ENCODE peak calls at places on chromosomes 1 and 21, in ten cellular contexts. S is fibroblast of pulmonary artery, Y is activated T-cell treated with anti-CD3 and anti-CD28 coated beads for 1 hour, A is progenitor cell of endocrine pancreas, P is retinal pigment epithelial cell, G is amygdala, E is fibroblast of lung, M is SK-N-SH, Z is left lobe of liver, T is HS-27A. J is an unnamed sample.

GRCh38 chr21:37863842-37864241 is 52.4 kb downstream of the KCNJ6 start:
- DNase-seq in Z (no peak), Y (no peak), P (peak), T (no peak), M (no peak), E (peak), A (no peak), G (no peak), S (peak), J (no peak)

GRCh38 chr1:83990734-83991133 is 8.2 kb downstream of the TTLL7 start:
- DNase-seq in M (no peak), Y (no peak), P (no peak), A (no peak), Z (no peak), E (no peak), G (no peak), S (no peak), T (no peak), J (no peak)

GRCh38 chr21:42321231-42321630 is 6.0 kb upstream of the TFF3 start:
- DNase-seq in T (no peak), P (no peak), Y (no peak), M (no peak), Z (no peak), A (no peak), S (no peak), G (no peak), E (no peak), J (no peak)

GRCh38 chr1:207922554-207922953 is 11.6 kb upstream of the CD34 start:
- DNase-seq in G (no peak), T (no peak), P (no peak), Y (no peak), S (peak), Z (peak), A (no peak), E (no peak), M (no peak), J (no peak)

GRCh38 chr1:50942334-50942733 is 17.7 kb downstream of the FAF1 start:
- DNase-seq in G (no peak), P (no peak), A (no peak), Y (no peak), E (no peak), S (no peak), T (no peak), Z (no peak), M (no peak), J (no peak)

GRCh38 chr1:11417162-11417561 is 61.8 kb upstream of the DISP3 start:
- DNase-seq in G (no peak), M (no peak), A (no peak), Y (no peak), P (no peak), Z (no peak), E (no peak), S (no peak), T (no peak), J (no peak)

GRCh38 chr1:66705100-66705499 is 47.2 kb upstream of the DYNLT5 start:
- DNase-seq in E (no peak), G (no peak), P (no peak), T (no peak), Y (no peak), A (no peak), M (no peak), S (no peak), Z (no peak), J (no peak)

GRCh38 chr1:114154146-114154962 is 685 bp upstream of the SYT6 start:
- DNase-seq in S (peak), G (no peak), M (peak), T (no peak), E (peak), P (no peak), A (no peak), Z (no peak), Y (no peak), J (no peak)

GRCh38 chr1:172467446-172467845 is 23.6 kb upstream of the PIGC start:
- DNase-seq in E (no peak), G (no peak), Z (no peak), A (no peak), P (no peak), Y (no peak), T (no peak), M (no peak), S (no peak), J (no peak)

GRCh38 chr1:192342842-192343241 is 26.1 kb downstream of the RGS21 start:
- DNase-seq in Y (no peak), E (no peak), M (no peak), S (no peak), P (no peak), Z (no peak), G (no peak), T (no peak), A (no peak), J (no peak)

GRCh38 chr1:8540971-8541370 is 223.1 kb downstream of the SLC45A1 start:
- DNase-seq in P (no peak), A (no peak), G (no peak), T (no peak), M (no peak), S (peak), Y (no peak), Z (no peak), E (peak), J (no peak)

GRCh38 chr1:33997127-33998047 is 133.5 kb downstream of the HMGB4 start:
- DNase-seq in Z (no peak), E (peak), Y (no peak), S (no peak), T (no peak), P (no peak), M (no peak), G (no peak), A (no peak), J (no peak)

GRCh38 chr1:216805233-216805632 is 82.0 kb upstream of the ESRRG start:
- DNase-seq in Z (no peak), A (no peak), T (no peak), G (no peak), Y (no peak), E (no peak), S (no peak), P (no peak), M (no peak), J (no peak)

GRCh38 chr1:163072658-163073057 is 3.5 kb downstream of the RGS4 start:
- DNase-seq in G (no peak), S (peak), M (no peak), P (no peak), Y (no peak), E (peak), A (no peak), Z (no peak), T (no peak), J (no peak)

GRCh38 chr1:30373471-30374399 is 349.6 kb downstream of the MATN1 start:
- DNase-seq in T (no peak), G (no peak), A (no peak), P (no peak), Z (peak), M (no peak), E (no peak), Y (no peak), S (no peak), J (no peak)

GRCh38 chr1:203612932-203613682 is 13.5 kb upstream of the ATP2B4 start:
- DNase-seq in Z (no peak), S (no peak), M (no peak), P (no peak), E (peak), G (no peak), A (no peak), Y (no peak), T (no peak), J (peak)

GRCh38 chr1:177948336-177948972 is 21.4 kb downstream of the SEC16B start:
- DNase-seq in M (peak), Z (no peak), S (peak), Y (no peak), E (peak), T (no peak), P (no peak), A (peak), G (no peak), J (peak)

GRCh38 chr1:160874935-160875334 is 10.0 kb downstream of the ITLN1 start:
- DNase-seq in M (no peak), E (no peak), G (no peak), P (no peak), Z (no peak), S (no peak), A (no peak), Y (no peak), T (no peak), J (no peak)

GRCh38 chr1:67485046-67485811 is 55.0 kb upstream of the SERBP1 start:
- DNase-seq in Y (no peak), Z (no peak), E (peak), T (no peak), P (no peak), A (no peak), G (no peak), M (no peak), S (no peak), J (no peak)

GRCh38 chr1:107683198-107683657 is 281.8 kb downstream of the VAV3 start:
- DNase-seq in A (no peak), G (no peak), M (no peak), E (no peak), Z (no peak), S (no peak), Y (no peak), P (no peak), T (no peak), J (no peak)

GRCh38 chr21:40208206-40208950 is 341.1 kb downstream of the PCP4 start:
- DNase-seq in Y (no peak), G (no peak), A (no peak), T (no peak), M (no peak), Z (no peak), S (no peak), P (no peak), E (no peak), J (no peak)

GRCh38 chr1:22350171-22350961 is 101.3 kb upstream of the ZBTB40 start:
- DNase-seq in E (no peak), A (no peak), S (no peak), Y (no peak), M (peak), P (no peak), Z (no peak), G (no peak), T (no peak), J (no peak)

GRCh38 chr1:211551628-211552465 is 27.1 kb downstream of the SLC30A1 start:
- DNase-seq in P (peak), A (no peak), S (peak), M (no peak), E (peak), Z (no peak), Y (no peak), T (peak), G (no peak), J (no peak)

GRCh38 chr1:234853906-234854647 is 244.1 kb upstream of the IRF2BP2 start:
- DNase-seq in Z (no peak), P (no peak), Y (no peak), E (peak), M (no peak), G (no peak), S (no peak), T (no peak), A (no peak), J (no peak)

GRCh38 chr1:2974701-2975301 is 46.5 kb upstream of the ACTRT2 start:
- DNase-seq in Y (no peak), E (no peak), G (no peak), P (no peak), Z (peak), A (no peak), T (no peak), M (no peak), S (no peak), J (no peak)